ENCODE peak calls at places on chromosomes 11 and 22, in six cellular contexts. One of them, this sample, is unnamed.

GRCh38 chr11:19073454-19074415 is 13.2 kb upstream of the MRGPRX2 start:
- DNase-seq in GM12891: no peak
- DNase-seq in H1: peak; percentile 46
- DNase-seq in HepG2: no peak
- DNase-seq in K562: no peak
- DNase-seq in GM12878: no peak
- DNase-seq in this sample: no peak

GRCh38 chr22:23377767-23378166 is 197.5 kb downstream of the BCR start:
- DNase-seq in GM12891: no peak
- DNase-seq in H1: no peak
- DNase-seq in HepG2: no peak
- DNase-seq in K562: no peak
- DNase-seq in GM12878: no peak
- DNase-seq in this sample: no peak

GRCh38 chr11:12377824-12378593 is 638 bp downstream of the PARVA start:
- DNase-seq in GM12891: no peak
- DNase-seq in H1: peak; percentile 86
- DNase-seq in HepG2: peak; percentile 62
- DNase-seq in K562: peak; percentile 24
- DNase-seq in GM12878: no peak
- DNase-seq in this sample: no peak

GRCh38 chr22:25062378-25063095 is 110.0 kb downstream of the KIAA1671 start:
- DNase-seq in GM12891: no peak
- DNase-seq in H1: no peak
- DNase-seq in HepG2: no peak
- DNase-seq in K562: no peak
- DNase-seq in GM12878: no peak
- DNase-seq in this sample: no peak

GRCh38 chr11:94771390-94771789 is 3.2 kb downstream of the AMOTL1 start:
- DNase-seq in GM12891: no peak
- DNase-seq in H1: no peak
- DNase-seq in HepG2: no peak
- DNase-seq in K562: no peak
- DNase-seq in GM12878: no peak
- DNase-seq in this sample: no peak

GRCh38 chr11:126173257-126173656 is 38.2 kb downstream of the RPUSD4 start:
- DNase-seq in GM12891: no peak
- DNase-seq in H1: no peak
- DNase-seq in HepG2: no peak
- DNase-seq in K562: no peak
- DNase-seq in GM12878: no peak
- DNase-seq in this sample: no peak

GRCh38 chr11:72721689-72722049 is 30.5 kb downstream of the ARAP1 start:
- DNase-seq in GM12891: no peak
- DNase-seq in H1: no peak
- DNase-seq in HepG2: no peak
- DNase-seq in K562: no peak
- DNase-seq in GM12878: no peak
- DNase-seq in this sample: no peak

GRCh38 chr11:109077340-109077927 is 344.6 kb upstream of the C11orf87 start:
- DNase-seq in GM12891: no peak
- DNase-seq in H1: no peak
- DNase-seq in HepG2: no peak
- DNase-seq in K562: no peak
- DNase-seq in GM12878: no peak
- DNase-seq in this sample: no peak

GRCh38 chr22:46352276-46352675 is 16.8 kb downstream of the TRMU start:
- DNase-seq in GM12891: no peak
- DNase-seq in H1: no peak
- DNase-seq in HepG2: no peak
- DNase-seq in K562: no peak
- DNase-seq in GM12878: no peak
- DNase-seq in this sample: no peak

GRCh38 chr11:13337986-13338436 is 60.4 kb downstream of the BMAL1 start:
- DNase-seq in GM12891: no peak
- DNase-seq in H1: no peak
- DNase-seq in HepG2: no peak
- DNase-seq in K562: no peak
- DNase-seq in GM12878: no peak
- DNase-seq in this sample: no peak

GRCh38 chr11:67277231-67277961 is 11.1 kb downstream of the GRK2 start:
- DNase-seq in GM12891: peak; percentile 98
- DNase-seq in H1: peak; percentile 82
- DNase-seq in HepG2: no peak
- DNase-seq in K562: peak; percentile 85
- DNase-seq in GM12878: peak; percentile 66
- DNase-seq in this sample: peak; percentile 99
- TF ChIP-seq POLR2AphosphoS5 in GM12891: peak; percentile 27
- TF ChIP-seq POLR2AphosphoS5 in H1: no peak
- TF ChIP-seq POLR2AphosphoS5 in HepG2: no peak
- TF ChIP-seq POLR2AphosphoS5 in K562: peak; percentile 56
- TF ChIP-seq POLR2AphosphoS5 in GM12878: peak; percentile 11
- TF ChIP-seq POLR2AphosphoS5 in this sample: peak; percentile 77

DNA sequence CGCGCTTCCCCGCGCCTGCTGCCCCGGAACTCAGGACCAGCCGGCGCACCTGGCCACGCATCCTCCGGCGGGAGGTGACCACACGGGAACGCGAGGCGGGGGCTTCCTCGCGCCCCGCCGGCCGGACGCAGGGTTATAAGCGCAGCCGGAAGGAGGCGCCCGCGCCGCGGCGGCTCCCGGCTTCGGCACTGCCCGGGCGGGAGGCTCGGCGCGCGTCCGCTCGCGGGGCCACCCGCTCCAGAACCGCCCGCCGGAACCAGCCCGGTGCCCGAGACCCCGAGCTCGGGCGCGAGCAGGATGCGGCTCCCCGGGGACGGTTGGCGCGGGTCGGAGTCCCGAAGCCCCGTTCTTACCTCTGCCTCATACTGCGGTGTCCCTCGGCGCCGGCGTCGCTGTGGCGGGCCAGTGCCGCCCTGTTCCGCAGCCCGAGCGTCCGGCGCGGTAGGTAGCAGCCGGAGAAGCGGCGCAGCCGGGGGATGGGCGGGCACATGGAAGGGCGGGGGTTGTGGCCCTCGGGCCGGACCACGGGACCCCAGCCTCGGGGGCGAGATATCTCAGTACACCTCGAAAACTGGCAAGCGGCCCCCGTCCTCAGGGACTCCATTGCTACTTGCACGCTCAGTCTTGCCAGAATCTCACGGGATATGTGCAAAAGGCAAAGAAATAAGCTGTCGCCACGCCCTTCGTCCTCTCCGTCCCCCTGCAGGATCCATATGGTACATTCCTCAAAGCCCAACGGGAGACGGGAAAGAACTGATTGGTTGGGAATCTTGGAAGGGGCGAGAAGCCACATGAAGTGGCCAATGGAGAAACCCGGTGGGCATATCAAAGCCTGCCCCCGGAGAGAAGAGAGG is 23.1 kb downstream of the MICAL3 start:
- DNase-seq in GM12891: peak; percentile 83
- DNase-seq in H1: peak; percentile 95
- DNase-seq in HepG2: peak; percentile 97
- DNase-seq in K562: peak; percentile 99
- DNase-seq in GM12878: peak; percentile 75
- DNase-seq in this sample: peak; percentile 84
- TF ChIP-seq POLR2A in GM12891: peak; percentile 76
- TF ChIP-seq POLR2A in H1: peak; percentile 71
- TF ChIP-seq POLR2A in HepG2: peak; percentile 72
- TF ChIP-seq POLR2A in K562: peak; percentile 88
- TF ChIP-seq POLR2A in GM12878: peak; percentile 94
- TF ChIP-seq POLR2A in this sample: peak; percentile 84

DNA sequence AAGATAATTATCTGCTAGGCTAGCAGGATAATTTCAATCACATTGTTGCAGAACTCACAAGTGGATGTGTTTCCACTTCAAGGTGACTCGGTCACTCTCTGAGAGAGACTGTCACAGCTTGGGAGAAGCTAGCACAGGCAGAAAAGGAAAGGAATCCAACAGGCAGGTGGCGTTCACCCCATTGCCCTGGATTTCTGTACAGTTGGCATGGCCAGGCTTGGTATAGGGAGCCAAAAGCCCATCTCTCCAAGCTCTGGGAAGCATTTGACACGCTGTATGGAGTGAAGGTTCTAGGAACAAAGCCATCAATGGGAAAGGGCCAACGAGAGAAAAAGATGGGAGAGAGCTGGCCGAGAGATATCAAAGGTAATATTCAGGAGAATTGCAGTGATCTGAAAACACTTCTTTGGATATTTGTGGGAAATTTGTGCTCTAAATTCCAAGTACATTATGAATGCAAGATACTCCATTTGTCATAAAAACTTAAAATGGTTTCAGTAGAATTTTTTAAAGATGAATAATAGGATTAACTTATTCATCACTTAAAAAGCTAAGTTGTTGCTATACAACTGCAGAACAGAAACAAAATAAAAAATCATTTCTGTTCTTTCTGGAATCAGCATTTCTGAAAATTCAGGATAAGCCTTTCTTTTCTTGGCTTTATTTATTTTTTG is 223.5 kb upstream of the NTM start:
- DNase-seq in GM12891: no peak
- DNase-seq in H1: no peak
- DNase-seq in HepG2: no peak
- DNase-seq in K562: no peak
- DNase-seq in GM12878: no peak
- DNase-seq in this sample: no peak
- TF ChIP-seq TAF1 in GM12891: no peak
- TF ChIP-seq TAF1 in H1: no peak
- TF ChIP-seq TAF1 in HepG2: no peak
- TF ChIP-seq TAF1 in K562: no peak
- TF ChIP-seq TAF1 in GM12878: no peak
- TF ChIP-seq TAF1 in this sample: no peak

GRCh38 chr22:37538590-37539357 is 19.6 kb upstream of the CARD10 start:
- DNase-seq in GM12891: peak; percentile 88
- DNase-seq in H1: peak; percentile 95
- DNase-seq in HepG2: peak; percentile 88
- DNase-seq in K562: peak; percentile 87
- DNase-seq in GM12878: peak; percentile 80
- DNase-seq in this sample: peak; percentile 90
- TF ChIP-seq POLR2AphosphoS5 in GM12891: no peak
- TF ChIP-seq POLR2AphosphoS5 in H1: no peak
- TF ChIP-seq POLR2AphosphoS5 in HepG2: no peak
- TF ChIP-seq POLR2AphosphoS5 in K562: no peak
- TF ChIP-seq POLR2AphosphoS5 in GM12878: no peak
- TF ChIP-seq POLR2AphosphoS5 in this sample: no peak

GRCh38 chr22:36480941-36481392 is 473 bp downstream of the TXN2 start:
- DNase-seq in GM12891: no peak
- DNase-seq in H1: no peak
- DNase-seq in HepG2: no peak
- DNase-seq in K562: no peak
- DNase-seq in GM12878: peak; percentile 65
- DNase-seq in this sample: peak; percentile 42

GRCh38 chr22:36478966-36479365 is 2.5 kb downstream of the TXN2 start:
- DNase-seq in GM12891: no peak
- DNase-seq in H1: no peak
- DNase-seq in HepG2: no peak
- DNase-seq in K562: peak; percentile 37
- DNase-seq in GM12878: no peak
- DNase-seq in this sample: no peak

GRCh38 chr22:36486619-36487384 is 5.4 kb upstream of the TXN2 start:
- DNase-seq in GM12891: no peak
- DNase-seq in H1: peak; percentile 85
- DNase-seq in HepG2: peak; percentile 53
- DNase-seq in K562: peak; percentile 22
- DNase-seq in GM12878: no peak
- DNase-seq in this sample: no peak

GRCh38 chr22:36481393-36482168 is at the start of gene TXN2:
- DNase-seq in GM12891: peak; percentile 99
- DNase-seq in H1: peak; percentile 92
- DNase-seq in HepG2: peak; percentile 91
- DNase-seq in K562: peak; percentile 90
- DNase-seq in GM12878: peak; percentile 82
- DNase-seq in this sample: peak; percentile 96
- TF ChIP-seq POLR2A in GM12891: peak; percentile 98
- TF ChIP-seq POLR2A in H1: peak; percentile 81
- TF ChIP-seq POLR2A in HepG2: peak; percentile 89
- TF ChIP-seq POLR2A in K562: peak; percentile 92
- TF ChIP-seq POLR2A in GM12878: peak; percentile 99
- TF ChIP-seq POLR2A in this sample: peak; percentile 95

DNA sequence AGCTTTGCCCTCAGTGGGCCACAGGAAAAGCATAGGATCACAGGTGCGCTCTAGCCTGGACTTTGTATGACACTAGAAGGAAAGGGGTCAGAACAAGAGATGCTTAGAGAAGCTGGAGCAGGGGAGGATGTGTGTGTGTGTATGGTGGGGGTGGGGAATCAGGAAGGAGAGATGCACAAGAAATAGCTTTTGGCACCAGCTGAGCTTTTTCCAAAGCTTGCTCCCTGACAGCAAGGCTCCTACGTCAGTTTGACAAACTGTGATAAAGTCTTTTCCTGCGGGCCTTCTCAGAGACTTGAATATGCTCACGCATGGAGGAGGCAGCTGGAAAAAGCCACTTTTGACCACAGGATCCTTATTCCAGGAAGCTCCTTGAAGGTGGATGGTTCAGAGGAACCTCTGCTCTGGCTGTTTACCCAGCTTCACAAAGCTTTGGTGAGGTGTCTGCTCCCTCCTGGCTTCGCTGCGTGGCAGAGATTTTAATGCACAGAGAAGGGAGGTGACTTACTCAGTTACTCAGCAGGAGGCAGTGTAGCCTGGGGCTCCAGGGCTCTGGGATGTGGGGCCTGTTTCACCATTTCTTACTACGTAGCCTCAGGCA is 3.9 kb downstream of the CDC42EP1 start:
- DNase-seq in GM12891: no peak
- DNase-seq in H1: no peak
- DNase-seq in HepG2: no peak
- DNase-seq in K562: no peak
- DNase-seq in GM12878: no peak
- DNase-seq in this sample: no peak
- TF ChIP-seq TAF1 in GM12891: no peak
- TF ChIP-seq TAF1 in H1: no peak
- TF ChIP-seq TAF1 in HepG2: no peak
- TF ChIP-seq TAF1 in K562: no peak
- TF ChIP-seq TAF1 in GM12878: no peak
- TF ChIP-seq TAF1 in this sample: no peak

DNA sequence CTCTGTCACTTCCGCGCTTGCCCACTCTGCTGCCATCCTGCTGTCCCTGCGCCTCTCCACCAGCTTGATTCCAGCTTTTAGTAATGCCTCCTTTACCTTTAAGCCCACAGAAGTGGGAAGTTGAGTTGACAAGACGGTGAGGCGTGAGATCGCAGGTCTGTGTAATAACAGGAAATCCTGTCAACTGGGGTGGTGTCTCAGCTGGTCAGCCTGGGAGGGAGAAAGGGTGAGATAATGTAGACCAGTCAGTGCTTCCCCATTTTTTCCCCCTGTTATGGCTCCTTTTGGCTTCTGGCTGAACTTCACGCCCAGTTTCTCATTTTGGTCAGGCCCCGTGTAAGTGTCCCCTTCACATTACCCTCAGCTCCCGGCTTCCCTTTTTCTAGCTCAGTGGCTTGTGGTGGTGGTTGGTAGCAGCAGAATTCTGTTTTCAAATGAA is 98.9 kb downstream of the TRAF6 start:
- DNase-seq in GM12891: no peak
- DNase-seq in H1: no peak
- DNase-seq in HepG2: no peak
- DNase-seq in K562: no peak
- DNase-seq in GM12878: peak; percentile 31
- DNase-seq in this sample: no peak
- TF ChIP-seq POLR2AphosphoS5 in GM12891: no peak
- TF ChIP-seq POLR2AphosphoS5 in H1: no peak
- TF ChIP-seq POLR2AphosphoS5 in HepG2: no peak
- TF ChIP-seq POLR2AphosphoS5 in K562: no peak
- TF ChIP-seq POLR2AphosphoS5 in GM12878: no peak
- TF ChIP-seq POLR2AphosphoS5 in this sample: no peak